ENCODE peak calls at places on chromosomes 11 and 22, in ten cellular contexts. L is CD8-positive, alpha-beta memory T cell; V is tibial artery; X is adrenal gland; G is CD8-positive, alpha-beta T cell; I is caudate nucleus; K is H9; M is psoas muscle; O is tibial nerve; S is ovary. D is an unnamed sample.

GRCh38 chr22:48919187-48919590 is 908.5 kb downstream of the BRD1 start:
- DNase-seq in L (no peak), V (peak), X (peak), G (no peak), I (no peak), K (peak), M (no peak), O (no peak), S (no peak), D (no peak)

GRCh38 chr22:26444777-26445176 is 15.7 kb downstream of the ASPHD2 start:
- DNase-seq in L (no peak), V (peak), X (no peak), G (no peak), I (no peak), K (no peak), M (no peak), O (no peak), S (no peak), D (no peak)

GRCh38 chr11:69339041-69339733 is 45.2 kb downstream of the MYEOV start:
- DNase-seq in L (no peak), V (peak), X (peak), G (no peak), I (no peak), K (peak), M (no peak), O (no peak), S (no peak), D (no peak)

GRCh38 chr11:2305140-2305861 is 3.5 kb downstream of the TSPAN32 start:
- DNase-seq in L (peak), V (peak), X (peak), G (peak), I (peak), K (peak), M (peak), O (peak), S (peak), D (peak)

GRCh38 chr11:70067591-70068341 is 10.4 kb upstream of the ANO1 start:
- DNase-seq in L (no peak), V (no peak), X (peak), G (no peak), I (no peak), K (peak), M (no peak), O (no peak), S (no peak), D (no peak)

GRCh38 chr22:31826443-31826842 is 72.6 kb downstream of the DEPDC5 start:
- DNase-seq in L (no peak), V (no peak), X (no peak), G (no peak), I (peak), K (no peak), M (no peak), O (no peak), S (no peak), D (no peak)

GRCh38 chr11:29279716-29280115 is 737.1 kb downstream of the KCNA4 start:
- DNase-seq in L (no peak), V (no peak), X (no peak), G (no peak), I (no peak), K (no peak), M (no peak), O (no peak), S (no peak), D (no peak)

GRCh38 chr11:87398913-87399312 is 361.2 kb downstream of the TMEM135 start:
- DNase-seq in L (no peak), V (peak), X (peak), G (no peak), I (no peak), K (no peak), M (peak), O (peak), S (no peak), D (no peak)

GRCh38 chr11:97332271-97332670 is 942.5 kb downstream of the JRKL start:
- DNase-seq in L (no peak), V (no peak), X (no peak), G (no peak), I (no peak), K (no peak), M (no peak), O (no peak), S (no peak), D (no peak)

GRCh38 chr11:39724404-39724803 is 1735.0 kb downstream of the LRRC4C start:
- DNase-seq in L (no peak), V (no peak), X (no peak), G (no peak), I (no peak), K (no peak), M (no peak), O (no peak), S (no peak), D (no peak)

GRCh38 chr11:118168751-118169150 is 7.7 kb downstream of the SCN2B start:
- DNase-seq in L (no peak), V (no peak), X (no peak), G (no peak), I (no peak), K (no peak), M (no peak), O (no peak), S (no peak), D (no peak)

GRCh38 chr11:110251837-110252236 is 44.6 kb downstream of the RDX start:
- DNase-seq in L (no peak), V (no peak), X (no peak), G (no peak), I (no peak), K (no peak), M (no peak), O (no peak), S (no peak), D (peak)

GRCh38 chr11:78199015-78199652 is 10.4 kb downstream of the USP35 start:
- DNase-seq in L (no peak), V (no peak), X (no peak), G (no peak), I (no peak), K (no peak), M (no peak), O (no peak), S (peak), D (no peak)

GRCh38 chr11:5246772-5247478 is 2.7 kb downstream of the HBG1 start:
- DNase-seq in L (no peak), V (no peak), X (no peak), G (no peak), I (no peak), K (no peak), M (no peak), O (no peak), S (no peak), D (no peak)

GRCh38 chr11:13126430-13126829 is 117.3 kb downstream of the RASSF10 start:
- DNase-seq in L (no peak), V (no peak), X (no peak), G (no peak), I (no peak), K (no peak), M (no peak), O (no peak), S (no peak), D (no peak)

GRCh38 chr22:45067731-45068130 is 57.9 kb upstream of the PHF21B start:
- DNase-seq in L (no peak), V (no peak), X (no peak), G (no peak), I (no peak), K (no peak), M (no peak), O (no peak), S (no peak), D (no peak)

GRCh38 chr11:108679045-108679444 is 14.2 kb downstream of the DDX10 start:
- DNase-seq in L (no peak), V (no peak), X (no peak), G (no peak), I (no peak), K (no peak), M (no peak), O (no peak), S (no peak), D (no peak)

GRCh38 chr11:19994712-19995111 is 165.6 kb downstream of the DBX1 start:
- DNase-seq in L (no peak), V (no peak), X (no peak), G (no peak), I (no peak), K (no peak), M (no peak), O (no peak), S (no peak), D (no peak)
- H3K27ac ChIP-seq in L (no peak), V (peak), X (no peak), G (no peak), I (no peak), K (no peak), M (peak), O (no peak), S (no peak), D (no peak)

DNA sequence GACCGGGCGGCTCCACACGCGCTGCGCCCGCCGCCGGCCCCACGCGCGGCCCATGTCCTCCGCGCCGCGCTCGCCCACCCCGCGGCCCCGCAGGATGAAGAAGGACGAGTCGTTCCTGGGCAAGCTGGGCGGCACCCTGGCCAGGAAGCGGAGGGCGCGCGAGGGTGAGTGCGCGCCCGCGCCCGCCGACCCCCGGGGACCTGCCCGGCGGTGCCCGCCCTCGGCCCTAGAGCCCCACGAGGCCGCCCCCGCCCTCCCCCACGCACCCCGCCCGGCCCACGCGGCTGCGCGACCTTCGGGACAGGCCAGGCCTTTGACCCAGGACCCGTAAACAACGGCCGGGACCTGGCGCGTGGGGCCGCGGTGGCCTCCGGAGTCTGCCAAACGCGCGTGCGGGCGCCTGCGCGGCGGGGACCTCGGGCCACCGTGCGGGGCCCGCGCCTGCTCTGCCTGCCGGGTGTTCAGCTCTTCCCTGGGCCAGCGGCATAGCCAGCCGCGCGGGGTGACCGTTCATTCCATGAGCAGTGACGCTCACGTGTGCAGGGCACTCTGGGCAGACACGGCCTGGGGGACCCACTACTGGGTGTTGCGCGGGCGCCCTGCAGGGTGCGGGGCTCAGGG is at the start of gene PARVB:
- DNase-seq in L (no peak), V (no peak), X (no peak), G (no peak), I (no peak), K (no peak), M (peak), O (no peak), S (peak), D (no peak)
- H3K27ac ChIP-seq in L (peak), V (peak), X (peak), G (no peak), I (peak), K (no peak), M (peak), O (peak), S (peak), D (peak)

GRCh38 chr22:43722444-43722843 is 89.7 kb downstream of the EFCAB6 start:
- DNase-seq in L (no peak), V (no peak), X (no peak), G (no peak), I (no peak), K (no peak), M (no peak), O (no peak), S (no peak), D (no peak)

GRCh38 chr22:43726964-43727543 is 85.1 kb downstream of the EFCAB6 start:
- DNase-seq in L (no peak), V (peak), X (no peak), G (no peak), I (no peak), K (no peak), M (no peak), O (no peak), S (no peak), D (no peak)

GRCh38 chr22:43723816-43724215 is 88.3 kb downstream of the EFCAB6 start:
- DNase-seq in L (no peak), V (peak), X (no peak), G (no peak), I (no peak), K (no peak), M (no peak), O (no peak), S (no peak), D (no peak)

GRCh38 chr22:43720718-43721117 is 91.4 kb downstream of the EFCAB6 start:
- DNase-seq in L (no peak), V (no peak), X (no peak), G (no peak), I (no peak), K (no peak), M (no peak), O (no peak), S (no peak), D (no peak)

DNA sequence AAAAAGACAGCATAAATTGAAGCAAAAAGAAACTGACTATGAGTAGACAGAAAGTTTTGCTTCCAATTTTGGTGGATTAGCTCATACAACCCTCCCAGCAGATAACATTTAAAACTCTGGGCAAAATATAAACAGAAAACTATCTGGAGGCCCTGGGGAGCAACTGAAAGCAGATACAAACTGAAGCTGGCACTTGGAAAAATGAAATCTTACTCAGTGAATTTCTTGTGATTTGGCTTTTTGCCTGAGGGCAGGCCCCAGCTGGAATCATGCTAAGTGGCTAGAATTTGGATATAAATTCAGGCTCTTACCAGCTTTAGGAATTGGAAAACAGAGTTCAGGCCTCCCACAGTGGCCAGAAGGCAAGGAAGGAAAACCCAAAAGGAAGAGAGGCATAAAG is 85.8 kb downstream of the EFCAB6 start:
- DNase-seq in L (no peak), V (peak), X (no peak), G (no peak), I (no peak), K (no peak), M (no peak), O (no peak), S (peak), D (no peak)
- H3K27ac ChIP-seq in L (no peak), V (no peak), X (no peak), G (no peak), I (peak), K (no peak), M (no peak), O (no peak), S (no peak), D (no peak)

GRCh38 chr11:116970485-116971292 is 127.5 kb downstream of the SIK3 start:
- DNase-seq in L (no peak), V (no peak), X (no peak), G (no peak), I (no peak), K (no peak), M (no peak), O (no peak), S (no peak), D (no peak)
- H3K27ac ChIP-seq in L (no peak), V (no peak), X (no peak), G (no peak), I (no peak), K (no peak), M (no peak), O (no peak), S (no peak), D (no peak)

GRCh38 chr11:10800292-10800691 is 8.4 kb downstream of the EIF4G2 start:
- DNase-seq in L (no peak), V (no peak), X (no peak), G (no peak), I (no peak), K (no peak), M (no peak), O (no peak), S (no peak), D (no peak)

GRCh38 chr11:10793470-10794255 is 15.1 kb downstream of the EIF4G2 start:
- DNase-seq in L (no peak), V (no peak), X (no peak), G (no peak), I (no peak), K (no peak), M (no peak), O (no peak), S (no peak), D (no peak)

GRCh38 chr11:10797561-10797960 is 11.2 kb downstream of the EIF4G2 start:
- DNase-seq in L (no peak), V (no peak), X (no peak), G (no peak), I (no peak), K (no peak), M (no peak), O (no peak), S (no peak), D (no peak)

GRCh38 chr11:10796191-10796590 is 12.5 kb downstream of the EIF4G2 start:
- DNase-seq in L (no peak), V (no peak), X (no peak), G (no peak), I (no peak), K (no peak), M (no peak), O (no peak), S (no peak), D (no peak)

DNA sequence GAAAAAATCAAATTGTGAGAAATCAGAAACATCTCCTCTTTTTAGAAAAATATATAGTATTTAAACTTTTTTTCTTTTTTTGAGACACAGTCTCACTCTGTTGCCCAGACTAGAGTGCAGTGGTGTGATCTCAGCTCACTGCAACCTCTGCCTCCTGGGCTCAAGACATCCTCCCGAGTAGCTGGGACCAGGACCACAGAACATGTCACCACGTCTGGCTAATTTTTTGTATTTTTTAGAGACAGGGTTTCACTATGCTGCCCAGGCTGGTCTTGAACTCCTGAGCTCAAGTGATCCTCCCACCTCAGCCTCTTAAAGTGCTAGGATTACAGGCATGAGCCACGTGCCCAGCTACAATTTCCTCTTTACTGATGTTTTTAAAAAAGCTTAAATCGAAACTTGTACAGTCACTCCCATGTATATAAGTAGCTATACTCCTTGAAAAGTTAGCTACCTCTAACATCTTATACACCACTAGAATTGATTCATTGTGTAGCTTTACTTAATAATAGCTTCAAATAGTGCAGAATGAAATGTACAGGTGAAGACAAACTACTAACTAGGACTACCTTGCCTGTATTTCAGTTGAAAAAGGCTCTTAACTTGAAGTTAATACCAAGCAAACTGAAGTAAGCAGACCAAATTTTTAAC is 10.3 kb downstream of the EIF4G2 start:
- DNase-seq in L (no peak), V (no peak), X (no peak), G (no peak), I (no peak), K (no peak), M (no peak), O (no peak), S (no peak), D (no peak)
- H3K27ac ChIP-seq in L (no peak), V (no peak), X (no peak), G (no peak), I (no peak), K (no peak), M (no peak), O (no peak), S (no peak), D (peak)

GRCh38 chr11:111937461-111937769 is 272 bp downstream of the DIXDC1 start:
- DNase-seq in L (no peak), V (no peak), X (no peak), G (no peak), I (no peak), K (no peak), M (no peak), O (no peak), S (no peak), D (no peak)

GRCh38 chr11:111937859-111938258 is 716 bp downstream of the DIXDC1 start:
- DNase-seq in L (no peak), V (no peak), X (no peak), G (no peak), I (no peak), K (no peak), M (no peak), O (no peak), S (no peak), D (no peak)

GRCh38 chr11:111936045-111936400 is 1.1 kb upstream of the DIXDC1 start:
- DNase-seq in L (no peak), V (no peak), X (no peak), G (no peak), I (no peak), K (no peak), M (no peak), O (no peak), S (no peak), D (no peak)

GRCh38 chr11:111939836-111940604 is 2.9 kb downstream of the DIXDC1 start:
- DNase-seq in L (no peak), V (no peak), X (no peak), G (no peak), I (no peak), K (no peak), M (no peak), O (no peak), S (no peak), D (no peak)

DNA sequence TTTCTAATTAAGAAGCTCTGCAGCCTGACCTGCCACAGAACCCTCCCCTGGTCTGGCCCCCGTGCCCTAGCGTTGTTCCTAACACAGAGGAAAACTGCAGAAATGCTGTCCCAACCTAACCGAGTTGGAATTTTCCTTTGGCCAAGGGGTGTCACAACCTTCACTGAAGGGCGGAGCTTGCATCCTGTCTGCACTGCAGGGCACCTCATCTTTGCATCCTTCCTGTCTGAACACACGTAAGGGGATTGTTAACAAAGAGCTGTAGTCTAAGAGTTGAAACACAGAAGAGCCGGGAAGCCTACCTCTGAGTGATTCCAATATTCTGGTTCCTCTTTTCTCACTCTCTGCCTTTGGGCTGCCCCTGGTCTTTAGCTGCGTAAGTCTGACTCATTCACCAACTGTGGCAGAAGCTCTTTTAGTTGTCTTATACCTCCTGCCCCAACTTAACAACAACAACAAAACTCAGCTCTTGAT is 1.6 kb downstream of the DIXDC1 start:
- DNase-seq in L (no peak), V (no peak), X (peak), G (no peak), I (no peak), K (peak), M (no peak), O (no peak), S (no peak), D (no peak)
- H3K27ac ChIP-seq in L (peak), V (peak), X (peak), G (no peak), I (peak), K (no peak), M (peak), O (peak), S (no peak), D (peak)

DNA sequence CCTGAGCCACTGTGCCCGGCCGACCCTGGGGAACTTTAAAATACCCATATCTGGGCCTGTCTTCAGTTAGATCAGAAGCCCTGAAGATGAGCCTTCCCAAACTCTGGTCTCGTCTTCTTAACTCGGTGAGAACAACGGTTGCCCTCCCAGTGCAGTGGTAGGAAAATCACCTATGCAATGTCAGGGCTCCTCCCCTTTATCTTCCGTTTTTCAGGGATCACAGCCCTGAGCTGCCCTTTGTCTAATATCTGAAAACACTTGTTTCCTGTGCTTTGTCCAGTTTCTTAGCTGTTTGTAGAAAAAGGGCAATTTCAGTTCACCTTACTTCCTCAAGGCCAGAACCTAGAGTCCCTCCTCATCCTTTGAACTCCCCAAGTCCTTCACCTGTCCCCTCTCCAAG is 9.4 kb downstream of the DRAP1 start:
- DNase-seq in L (no peak), V (no peak), X (no peak), G (no peak), I (no peak), K (no peak), M (no peak), O (no peak), S (no peak), D (no peak)
- H3K27ac ChIP-seq in L (peak), V (no peak), X (no peak), G (peak), I (no peak), K (no peak), M (no peak), O (no peak), S (no peak), D (no peak)

D was measured in Panc1.